ENCODE peak calls at places on chromosomes 12 and 14, in six cellular contexts. One of them, this sample, is unnamed.

GRCh38 chr14:61476105-61476736 is 154.8 kb downstream of the PRKCH start:
- DNase-seq in GM12891: no peak
- DNase-seq in HepG2: no peak
- DNase-seq in K562: no peak
- DNase-seq in GM12878: no peak
- DNase-seq in H1: no peak
- DNase-seq in this sample: no peak

GRCh38 chr12:27934278-27934677 is 38.3 kb downstream of the PTHLH start:
- DNase-seq in GM12891: no peak
- DNase-seq in HepG2: no peak
- DNase-seq in K562: no peak
- DNase-seq in GM12878: no peak
- DNase-seq in H1: no peak
- DNase-seq in this sample: no peak

GRCh38 chr12:79299447-79300198 is 391.1 kb downstream of the PAWR start:
- DNase-seq in GM12891: no peak
- DNase-seq in HepG2: peak
- DNase-seq in K562: no peak
- DNase-seq in GM12878: no peak
- DNase-seq in H1: no peak
- DNase-seq in this sample: no peak

GRCh38 chr12:76010732-76011458 is 20.7 kb downstream of the PHLDA1 start:
- DNase-seq in GM12891: no peak
- DNase-seq in HepG2: peak
- DNase-seq in K562: no peak
- DNase-seq in GM12878: no peak
- DNase-seq in H1: no peak
- DNase-seq in this sample: no peak

GRCh38 chr14:21084988-21085853 is 13.2 kb downstream of the ZNF219 start:
- DNase-seq in GM12891: no peak
- DNase-seq in HepG2: no peak
- DNase-seq in K562: no peak
- DNase-seq in GM12878: no peak
- DNase-seq in H1: no peak
- DNase-seq in this sample: no peak

GRCh38 chr12:82883396-82884360 is 197.0 kb downstream of the TMTC2 start:
- DNase-seq in GM12891: no peak
- DNase-seq in HepG2: no peak
- DNase-seq in K562: no peak
- DNase-seq in GM12878: no peak
- DNase-seq in H1: no peak
- DNase-seq in this sample: no peak

GRCh38 chr14:72024043-72024407 is 91.8 kb downstream of the RGS6 start:
- DNase-seq in GM12891: peak
- DNase-seq in HepG2: peak
- DNase-seq in K562: peak
- DNase-seq in GM12878: peak
- DNase-seq in H1: peak
- DNase-seq in this sample: no peak

GRCh38 chr14:62432955-62433354 is 612.3 kb downstream of the KCNH5 start:
- DNase-seq in GM12891: no peak
- DNase-seq in HepG2: no peak
- DNase-seq in K562: no peak
- DNase-seq in GM12878: no peak
- DNase-seq in H1: no peak
- DNase-seq in this sample: no peak

GRCh38 chr12:52175411-52176350 is 16.1 kb downstream of the KRT80 start:
- DNase-seq in GM12891: no peak
- DNase-seq in HepG2: peak
- DNase-seq in K562: no peak
- DNase-seq in GM12878: no peak
- DNase-seq in H1: no peak
- DNase-seq in this sample: no peak

GRCh38 chr14:59221558-59221957 is 33.1 kb downstream of the DAAM1 start:
- DNase-seq in GM12891: no peak
- DNase-seq in HepG2: no peak
- DNase-seq in K562: no peak
- DNase-seq in GM12878: no peak
- DNase-seq in H1: no peak
- DNase-seq in this sample: no peak

GRCh38 chr12:78442454-78442801 is 422.1 kb upstream of the SYT1 start:
- DNase-seq in GM12891: no peak
- DNase-seq in HepG2: no peak
- DNase-seq in K562: no peak
- DNase-seq in GM12878: no peak
- DNase-seq in H1: no peak
- DNase-seq in this sample: no peak

GRCh38 chr14:87745507-87746118 is 247.4 kb downstream of the GALC start:
- DNase-seq in GM12891: peak
- DNase-seq in HepG2: peak
- DNase-seq in K562: peak
- DNase-seq in GM12878: no peak
- DNase-seq in H1: peak
- DNase-seq in this sample: no peak

GRCh38 chr12:121767525-121768016 is 25.9 kb downstream of the RHOF start:
- DNase-seq in GM12891: no peak
- DNase-seq in HepG2: no peak
- DNase-seq in K562: no peak
- DNase-seq in GM12878: no peak
- DNase-seq in H1: no peak
- DNase-seq in this sample: no peak
- TF ChIP-seq POLR2A in GM12891: no peak
- TF ChIP-seq POLR2A in HepG2: no peak
- TF ChIP-seq POLR2A in K562: no peak
- TF ChIP-seq POLR2A in GM12878: no peak
- TF ChIP-seq POLR2A in H1: no peak
- TF ChIP-seq POLR2A in this sample: no peak

GRCh38 chr14:54175298-54175942 is 218.8 kb upstream of the BMP4 start:
- DNase-seq in GM12891: no peak
- DNase-seq in HepG2: peak
- DNase-seq in K562: peak
- DNase-seq in GM12878: peak
- DNase-seq in H1: peak
- DNase-seq in this sample: peak
- TF ChIP-seq TAF1 in GM12891: no peak
- TF ChIP-seq TAF1 in HepG2: no peak
- TF ChIP-seq TAF1 in K562: no peak
- TF ChIP-seq TAF1 in GM12878: no peak
- TF ChIP-seq TAF1 in H1: no peak
- TF ChIP-seq TAF1 in this sample: no peak

GRCh38 chr14:75063491-75064204 is at the start of gene ACYP1:
- DNase-seq in GM12891: peak
- DNase-seq in HepG2: peak
- DNase-seq in K562: peak
- DNase-seq in GM12878: peak
- DNase-seq in H1: peak
- DNase-seq in this sample: peak
- TF ChIP-seq POLR2A in GM12891: no peak
- TF ChIP-seq POLR2A in HepG2: no peak
- TF ChIP-seq POLR2A in K562: peak
- TF ChIP-seq POLR2A in GM12878: peak
- TF ChIP-seq POLR2A in H1: no peak
- TF ChIP-seq POLR2A in this sample: peak

DNA sequence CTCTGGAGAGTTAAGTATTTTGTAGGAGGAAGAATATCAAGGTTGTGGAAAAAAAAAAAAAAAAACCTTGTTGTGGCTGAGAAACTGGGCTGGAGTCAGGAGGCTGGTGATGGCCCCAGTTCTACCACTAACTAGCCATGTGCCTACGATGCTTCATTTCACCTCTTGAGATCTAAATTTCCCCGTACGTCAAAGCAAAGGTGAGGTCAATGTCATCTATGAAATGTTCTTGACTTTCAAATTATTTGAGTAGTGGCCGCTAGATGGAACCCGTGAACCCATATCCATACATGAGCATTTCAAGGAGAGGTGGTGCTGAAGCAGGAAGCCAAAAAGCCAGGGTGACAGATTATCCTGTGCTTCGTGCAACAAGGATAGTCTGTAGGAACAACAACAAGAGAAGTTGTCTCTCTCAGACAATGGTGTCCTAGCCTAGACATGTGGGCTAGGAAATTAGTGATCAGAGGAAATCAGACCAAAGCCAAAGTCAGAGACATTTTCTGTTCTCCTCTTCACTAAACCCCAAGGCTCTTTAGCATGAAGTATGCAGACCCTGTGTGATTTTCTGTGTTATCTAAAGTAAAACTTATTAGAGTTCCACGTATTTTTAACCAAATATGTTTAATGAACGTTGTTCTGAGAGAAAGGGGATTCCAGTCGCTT is 95.5 kb upstream of the ETV6 start:
- DNase-seq in GM12891: peak
- DNase-seq in HepG2: peak
- DNase-seq in K562: peak
- DNase-seq in GM12878: peak
- DNase-seq in H1: peak
- DNase-seq in this sample: peak
- TF ChIP-seq TAF1 in GM12891: no peak
- TF ChIP-seq TAF1 in HepG2: no peak
- TF ChIP-seq TAF1 in K562: no peak
- TF ChIP-seq TAF1 in GM12878: peak
- TF ChIP-seq TAF1 in H1: no peak
- TF ChIP-seq TAF1 in this sample: no peak

DNA sequence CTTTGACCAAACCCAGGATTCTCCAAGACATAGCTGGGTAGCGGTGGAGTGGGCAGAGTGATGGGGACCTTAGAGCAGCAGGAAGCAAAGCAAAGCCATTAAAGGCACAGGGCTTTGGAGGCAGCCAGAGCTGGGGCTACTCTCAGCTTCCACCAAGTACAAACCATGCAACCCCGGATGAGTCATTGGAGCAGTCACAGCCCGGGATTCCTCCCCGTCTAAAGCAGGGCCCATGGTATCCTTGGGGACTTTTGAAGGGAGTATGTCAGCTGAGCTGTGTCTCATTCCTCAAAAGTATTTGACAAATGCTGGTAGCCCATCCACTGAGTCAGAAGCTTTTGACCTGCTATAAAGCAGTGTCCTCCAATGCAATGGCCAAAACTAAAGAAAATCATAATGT is 9.7 kb upstream of the IFI27 start:
- DNase-seq in GM12891: no peak
- DNase-seq in HepG2: no peak
- DNase-seq in K562: no peak
- DNase-seq in GM12878: no peak
- DNase-seq in H1: no peak
- DNase-seq in this sample: no peak
- TF ChIP-seq POLR2A in GM12891: no peak
- TF ChIP-seq POLR2A in HepG2: no peak
- TF ChIP-seq POLR2A in K562: no peak
- TF ChIP-seq POLR2A in GM12878: no peak
- TF ChIP-seq POLR2A in H1: no peak
- TF ChIP-seq POLR2A in this sample: no peak

DNA sequence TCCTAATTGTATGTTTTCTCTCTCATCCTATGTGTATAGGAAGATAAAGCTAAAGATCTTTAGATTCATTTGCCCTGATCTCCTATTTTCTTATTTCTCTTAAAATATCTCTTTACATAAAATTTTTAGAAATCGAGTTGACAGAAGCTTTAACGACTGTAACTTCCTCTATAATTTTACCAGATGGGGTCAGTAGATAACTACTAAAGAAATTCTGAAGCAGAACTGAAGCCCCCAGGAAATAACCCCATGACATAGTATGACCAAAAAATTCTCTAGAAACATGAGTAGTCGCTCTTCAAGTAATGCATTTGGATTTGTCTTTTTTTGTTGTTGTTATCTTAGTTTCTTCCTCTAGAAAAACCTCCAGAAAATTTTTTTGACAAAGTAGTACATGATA is 288.0 kb downstream of the ERC1 start:
- DNase-seq in GM12891: no peak
- DNase-seq in HepG2: no peak
- DNase-seq in K562: peak
- DNase-seq in GM12878: no peak
- DNase-seq in H1: no peak
- DNase-seq in this sample: no peak
- TF ChIP-seq TAF1 in GM12891: no peak
- TF ChIP-seq TAF1 in HepG2: no peak
- TF ChIP-seq TAF1 in K562: no peak
- TF ChIP-seq TAF1 in GM12878: no peak
- TF ChIP-seq TAF1 in H1: no peak
- TF ChIP-seq TAF1 in this sample: no peak

GRCh38 chr12:42728770-42729531 is 139.4 kb upstream of the PRICKLE1 start:
- DNase-seq in GM12891: no peak
- DNase-seq in HepG2: no peak
- DNase-seq in K562: no peak
- DNase-seq in GM12878: no peak
- DNase-seq in H1: no peak
- DNase-seq in this sample: no peak

GRCh38 chr12:42730286-42730685 is 140.7 kb upstream of the PRICKLE1 start:
- DNase-seq in GM12891: no peak
- DNase-seq in HepG2: no peak
- DNase-seq in K562: no peak
- DNase-seq in GM12878: no peak
- DNase-seq in H1: no peak
- DNase-seq in this sample: no peak

GRCh38 chr12:42729532-42729895 is 140.0 kb upstream of the PRICKLE1 start:
- DNase-seq in GM12891: no peak
- DNase-seq in HepG2: no peak
- DNase-seq in K562: no peak
- DNase-seq in GM12878: no peak
- DNase-seq in H1: no peak
- DNase-seq in this sample: no peak

GRCh38 chr12:42728287-42728686 is 138.7 kb upstream of the PRICKLE1 start:
- DNase-seq in GM12891: no peak
- DNase-seq in HepG2: no peak
- DNase-seq in K562: no peak
- DNase-seq in GM12878: no peak
- DNase-seq in H1: no peak
- DNase-seq in this sample: no peak

GRCh38 chr12:42725839-42726238 is 136.3 kb upstream of the PRICKLE1 start:
- DNase-seq in GM12891: no peak
- DNase-seq in HepG2: no peak
- DNase-seq in K562: no peak
- DNase-seq in GM12878: no peak
- DNase-seq in H1: no peak
- DNase-seq in this sample: no peak
- TF ChIP-seq POLR2A in GM12891: no peak
- TF ChIP-seq POLR2A in HepG2: no peak
- TF ChIP-seq POLR2A in K562: no peak
- TF ChIP-seq POLR2A in GM12878: no peak
- TF ChIP-seq POLR2A in H1: no peak
- TF ChIP-seq POLR2A in this sample: no peak

DNA sequence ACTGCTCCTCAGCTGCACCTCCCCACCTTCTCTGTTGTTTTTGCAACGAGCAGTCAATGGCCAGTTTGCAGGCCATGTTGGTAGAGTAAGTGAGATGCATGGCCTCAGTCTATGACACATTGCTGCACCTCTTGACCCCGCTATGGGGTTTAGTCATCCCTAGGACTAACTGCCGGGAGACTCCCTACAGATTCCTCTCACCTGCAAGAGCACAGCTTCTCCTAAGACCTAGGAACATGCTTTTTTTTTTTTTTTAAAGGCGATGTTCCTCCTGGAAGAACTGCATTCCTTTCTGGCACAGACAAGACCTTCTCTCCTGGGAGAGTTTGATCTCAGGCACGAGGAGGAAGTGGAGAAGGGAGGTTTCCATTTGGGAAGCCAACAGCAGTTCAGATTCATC is 104.3 kb downstream of the LGMN start:
- DNase-seq in GM12891: no peak
- DNase-seq in HepG2: no peak
- DNase-seq in K562: no peak
- DNase-seq in GM12878: no peak
- DNase-seq in H1: no peak
- DNase-seq in this sample: no peak
- TF ChIP-seq TAF1 in GM12891: no peak
- TF ChIP-seq TAF1 in HepG2: no peak
- TF ChIP-seq TAF1 in K562: no peak
- TF ChIP-seq TAF1 in GM12878: no peak
- TF ChIP-seq TAF1 in H1: no peak
- TF ChIP-seq TAF1 in this sample: no peak

GRCh38 chr12:26125451-26126339 is 858 bp upstream of the BHLHE41 start:
- DNase-seq in GM12891: no peak
- DNase-seq in HepG2: peak
- DNase-seq in K562: peak
- DNase-seq in GM12878: no peak
- DNase-seq in H1: no peak
- DNase-seq in this sample: peak
- TF ChIP-seq POLR2A in GM12891: no peak
- TF ChIP-seq POLR2A in HepG2: no peak
- TF ChIP-seq POLR2A in K562: no peak
- TF ChIP-seq POLR2A in GM12878: no peak
- TF ChIP-seq POLR2A in H1: no peak
- TF ChIP-seq POLR2A in this sample: no peak